ENCODE peak calls at places on chromosomes 2 and 18, in eight cellular contexts. J is ovary, B is heart right ventricle, G is neuronal stem cell, V is tibial nerve, M is fibroblast of lung, E is substantia nigra, F is body of pancreas. D is an unnamed sample.

GRCh38 chr2:237701033-237701858 is 73.9 kb downstream of the LRRFIP1 start:
- DNase-seq in F (no peak), B (no peak), E (no peak), J (no peak), M (no peak), G (no peak), V (no peak), D (no peak)

GRCh38 chr18:80159713-80160636 is 50.9 kb downstream of the ADNP2 start:
- DNase-seq in F (peak), M (no peak), J (peak), G (no peak), E (no peak), V (no peak), B (peak), D (no peak)

GRCh38 chr2:222969491-222969890 is 82.5 kb upstream of the KCNE4 start:
- DNase-seq in G (no peak), J (no peak), V (no peak), E (no peak), F (no peak), B (no peak), M (peak), D (no peak)

GRCh38 chr18:54129448-54130134 is 94.9 kb downstream of the MBD2 start:
- DNase-seq in J (no peak), B (no peak), V (no peak), M (no peak), G (no peak), E (no peak), F (no peak), D (no peak)

GRCh38 chr2:157444643-157445040 is 753 bp upstream of the CYTIP start:
- DNase-seq in F (no peak), E (no peak), G (no peak), B (no peak), V (no peak), M (no peak), J (no peak), D (no peak)

GRCh38 chr2:96964221-96964905 is 22.0 kb downstream of the FAM178B start:
- DNase-seq in F (no peak), E (no peak), B (no peak), G (no peak), M (no peak), J (no peak), V (no peak), D (no peak)

GRCh38 chr18:28168725-28169124 is 8.2 kb downstream of the CDH2 start:
- DNase-seq in G (no peak), J (no peak), V (no peak), B (no peak), M (no peak), E (no peak), F (no peak), D (no peak)

GRCh38 chr2:23745726-23746105 is 181.2 kb downstream of the ATAD2B start:
- DNase-seq in V (peak), G (no peak), B (no peak), J (no peak), M (peak), E (no peak), F (peak), D (peak)

GRCh38 chr2:189702071-189702470 is 27.6 kb downstream of the ANKAR start:
- DNase-seq in E (no peak), B (no peak), V (no peak), J (no peak), M (no peak), G (no peak), F (no peak), D (no peak)

GRCh38 chr2:6080837-6081541 is 388.8 kb downstream of the SOX11 start:
- DNase-seq in V (no peak), F (no peak), J (no peak), E (peak), G (no peak), M (peak), B (peak), D (no peak)

GRCh38 chr18:22399949-22400348 is 17.8 kb downstream of the CTAGE1 start:
- DNase-seq in E (no peak), V (no peak), J (no peak), F (no peak), M (peak), B (no peak), G (no peak), D (no peak)

GRCh38 chr18:77058186-77058847 is 74.3 kb downstream of the MBP start:
- DNase-seq in J (no peak), B (peak), V (peak), G (no peak), E (no peak), F (no peak), M (no peak), D (peak)
- H3K27ac ChIP-seq in J (no peak), B (peak), V (peak), G (no peak), E (no peak), F (peak), M (no peak), D (peak)

DNA sequence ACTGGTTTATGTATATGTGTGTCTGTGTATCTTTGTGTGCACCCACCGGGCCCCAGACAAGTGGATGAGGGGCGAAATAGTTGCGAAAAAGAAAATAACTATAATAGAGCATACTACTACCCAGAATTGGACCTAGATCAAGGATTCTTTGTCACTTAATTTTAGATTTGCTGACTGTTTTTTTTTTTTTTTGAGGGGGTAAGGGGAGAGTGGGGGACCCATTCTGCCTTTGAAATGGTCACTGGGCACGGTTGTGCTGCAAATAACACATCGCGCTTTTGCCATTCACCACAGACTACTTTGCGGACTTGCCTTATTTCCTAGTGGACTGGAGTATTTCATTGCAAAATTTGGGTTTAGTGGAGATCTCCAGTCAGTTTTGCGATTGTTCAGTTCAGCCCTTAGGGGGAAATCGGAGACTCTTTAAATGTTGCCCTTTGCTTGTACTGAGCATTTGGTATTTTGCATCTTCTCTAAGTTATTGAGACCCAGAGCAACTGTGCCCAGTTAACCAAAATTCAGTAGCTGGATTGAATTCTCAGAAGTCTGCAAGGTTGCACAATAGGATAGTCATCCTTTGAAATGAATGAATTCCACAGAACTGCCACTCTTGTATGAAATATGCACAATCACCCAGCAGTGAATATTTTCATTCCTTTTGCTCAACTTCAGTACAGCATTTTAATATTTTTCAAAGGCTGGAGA is 2.8 kb downstream of the TRIB2 start:
- DNase-seq in G (no peak), J (no peak), E (no peak), M (peak), F (no peak), V (no peak), B (no peak), D (no peak)
- H3K27ac ChIP-seq in G (peak), J (peak), E (peak), M (peak), F (peak), V (peak), B (peak), D (peak)

GRCh38 chr2:234952270-234953115 is 676 bp downstream of the SH3BP4 start:
- DNase-seq in M (no peak), B (peak), V (no peak), G (no peak), E (peak), J (peak), F (peak), D (no peak)
- H3K27ac ChIP-seq in M (peak), B (peak), V (peak), G (no peak), E (peak), J (peak), F (peak), D (peak)

GRCh38 chr2:112831380-112831930 is 5.1 kb downstream of the IL1B start:
- DNase-seq in E (no peak), F (no peak), M (no peak), G (no peak), B (peak), V (no peak), J (no peak), D (no peak)
- H3K27ac ChIP-seq in E (no peak), F (no peak), M (no peak), G (no peak), B (no peak), V (no peak), J (no peak), D (no peak)

DNA sequence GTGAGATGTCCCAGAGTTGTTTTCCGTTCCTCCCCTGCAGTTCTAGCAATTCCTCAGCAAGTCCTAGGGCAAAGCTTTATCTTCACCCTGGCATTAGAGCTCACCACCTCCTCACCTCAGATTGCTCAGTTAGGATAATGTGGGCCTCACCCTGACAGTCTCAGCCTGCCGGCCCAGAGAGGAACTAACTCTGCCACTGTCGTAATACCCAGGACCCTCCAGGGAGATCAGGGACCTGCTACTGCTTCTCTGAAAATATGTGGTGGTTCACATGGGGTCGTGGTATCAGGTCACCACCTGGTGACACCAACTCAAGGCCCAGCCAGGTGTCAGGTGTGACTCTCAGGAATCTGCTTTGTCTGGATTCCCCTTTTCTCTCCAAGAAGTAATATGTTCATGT is 120.7 kb downstream of the FEZ2 start:
- DNase-seq in F (no peak), B (no peak), V (no peak), G (no peak), J (no peak), M (no peak), E (no peak), D (no peak)
- H3K27ac ChIP-seq in F (peak), B (no peak), V (no peak), G (no peak), J (no peak), M (peak), E (no peak), D (peak)